ENCODE peak calls at places on chromosome 19, in four cellular contexts. One of them, this sample, is unnamed.

GRCh38 chr19:35671818-35672217 is 5.5 kb downstream of the UPK1A start:
- DNase-seq in stromal cell of bone marrow: no peak
- DNase-seq in EL: no peak
- DNase-seq in HEK293T: no peak
- DNase-seq in this sample: no peak

GRCh38 chr19:5045015-5045414 is 76.1 kb downstream of the KDM4B start:
- DNase-seq in stromal cell of bone marrow: no peak
- DNase-seq in EL: no peak
- DNase-seq in HEK293T: no peak
- DNase-seq in this sample: no peak

GRCh38 chr19:38034153-38034835 is 127.3 kb downstream of the SIPA1L3 start:
- DNase-seq in stromal cell of bone marrow: no peak
- DNase-seq in EL: peak
- DNase-seq in HEK293T: no peak
- DNase-seq in this sample: no peak

GRCh38 chr19:49340069-49340864 is 5.1 kb downstream of the CD37 start:
- DNase-seq in stromal cell of bone marrow: no peak
- DNase-seq in EL: no peak
- DNase-seq in HEK293T: peak
- DNase-seq in this sample: peak

GRCh38 chr19:29121684-29122083 is 91.3 kb downstream of the UQCRFS1 start:
- DNase-seq in stromal cell of bone marrow: peak
- DNase-seq in EL: peak
- DNase-seq in HEK293T: no peak
- DNase-seq in this sample: no peak

GRCh38 chr19:10214784-10215183 is 16.3 kb downstream of the S1PR2 start:
- DNase-seq in stromal cell of bone marrow: no peak
- DNase-seq in EL: peak
- DNase-seq in HEK293T: no peak
- DNase-seq in this sample: no peak

GRCh38 chr19:37855098-37855497 is 51.3 kb downstream of the WDR87 start:
- DNase-seq in stromal cell of bone marrow: no peak
- DNase-seq in EL: no peak
- DNase-seq in HEK293T: no peak
- DNase-seq in this sample: no peak

GRCh38 chr19:55437410-55437809 is 5.7 kb downstream of the SHISA7 start:
- DNase-seq in stromal cell of bone marrow: peak
- DNase-seq in EL: peak
- DNase-seq in HEK293T: peak
- DNase-seq in this sample: peak

GRCh38 chr19:49565261-49565660 is 15.1 kb downstream of the NOSIP start:
- DNase-seq in stromal cell of bone marrow: no peak
- DNase-seq in EL: no peak
- DNase-seq in HEK293T: no peak
- DNase-seq in this sample: no peak

GRCh38 chr19:32407004-32407992 is 1.7 kb downstream of the DPY19L3 start:
- DNase-seq in stromal cell of bone marrow: no peak
- DNase-seq in EL: peak
- DNase-seq in HEK293T: no peak
- DNase-seq in this sample: no peak